ENCODE peak calls at places on chromosomes 12 and 14, in five cellular contexts. Y is uterus, B is A549, O is K562, W is prostate gland. F is an unnamed sample.

GRCh38 chr14:69149461-69150244 is 3.3 kb downstream of the DCAF5 start:
- DNase-seq in O (peak; percentile 19), W (no peak), B (no peak), Y (no peak), F (no peak)

GRCh38 chr14:58638231-58639205 is 756 bp downstream of the DACT1 start:
- DNase-seq in O (no peak), W (no peak), B (no peak), Y (peak; percentile 25), F (no peak)

GRCh38 chr12:120404271-120404670 is 33.6 kb upstream of the COX6A1 start:
- DNase-seq in W (no peak), B (no peak), Y (no peak), O (no peak), F (no peak)

GRCh38 chr14:60532442-60532841 is 23.5 kb downstream of the SIX6 start:
- DNase-seq in B (no peak), W (no peak), O (no peak), Y (no peak), F (no peak)

GRCh38 chr12:79552186-79552585 is 138.6 kb downstream of the PAWR start:
- DNase-seq in Y (no peak), W (no peak), O (no peak), B (no peak), F (no peak)

GRCh38 chr12:124544311-124544970 is 23.0 kb downstream of the NCOR2 start:
- DNase-seq in Y (no peak), O (no peak), W (no peak), B (no peak), F (no peak)

GRCh38 chr12:131223791-131224567 is 270.3 kb downstream of the ADGRD1 start:
- DNase-seq in O (no peak), Y (no peak), B (no peak), W (no peak), F (no peak)

GRCh38 chr14:42222924-42223471 is 616.3 kb downstream of the LRFN5 start:
- DNase-seq in Y (no peak), W (no peak), O (no peak), B (no peak), F (no peak)

DNA sequence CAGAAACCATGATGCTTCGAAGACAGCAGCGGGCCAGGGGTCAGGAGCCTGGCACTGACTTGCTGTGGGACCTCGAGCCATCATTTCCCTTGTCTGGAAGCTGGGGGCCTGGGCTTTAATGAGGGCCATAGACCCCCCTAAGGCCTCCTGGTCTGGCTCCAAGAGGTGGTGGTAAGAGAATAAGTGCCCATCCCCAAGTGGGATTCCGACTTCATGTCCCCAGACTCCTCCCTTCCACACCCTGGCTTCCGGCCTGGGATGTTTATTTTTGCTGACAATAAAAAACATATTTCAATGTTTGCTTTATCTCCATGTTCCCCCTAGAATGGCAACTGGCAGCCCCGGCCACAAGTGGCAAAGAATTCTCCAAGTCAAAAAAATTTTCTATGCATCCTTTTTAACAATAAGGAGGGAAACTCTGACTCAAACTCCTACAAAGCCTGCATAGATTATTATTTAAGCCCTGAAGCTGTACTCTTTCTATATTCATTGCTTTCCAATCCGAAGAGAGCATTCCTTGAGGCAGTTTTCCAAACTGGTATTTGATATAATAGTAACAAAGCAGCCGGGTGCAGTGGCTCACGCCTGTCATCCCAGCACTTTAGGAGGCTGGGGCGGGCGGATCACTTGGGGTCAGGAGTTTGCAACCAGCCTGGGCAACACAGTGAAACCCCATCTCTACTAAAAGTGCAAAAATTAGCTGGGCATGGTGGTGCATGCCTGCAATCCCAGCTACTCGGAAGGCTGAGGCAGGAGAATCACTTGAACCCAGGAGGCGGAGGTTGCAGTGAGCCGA is 84.0 kb downstream of the ITPK1 start:
- DNase-seq in Y (no peak), B (no peak), O (no peak), W (no peak), F (no peak)
- TF ChIP-seq POLR2A in Y (no peak), B (no peak), O (no peak), W (no peak), F (no peak)

GRCh38 chr12:4648499-4649357 is at the start of the genes AKAP3 and NDUFA9:
- DNase-seq in Y (peak; percentile 76), W (peak; percentile 81), O (peak; percentile 83), B (peak; percentile 67), F (peak; percentile 63)
- TF ChIP-seq POLR2A in Y (peak; percentile 26), W (peak; percentile 30), O (peak; percentile 90), B (peak; percentile 88), F (peak; percentile 68)

DNA sequence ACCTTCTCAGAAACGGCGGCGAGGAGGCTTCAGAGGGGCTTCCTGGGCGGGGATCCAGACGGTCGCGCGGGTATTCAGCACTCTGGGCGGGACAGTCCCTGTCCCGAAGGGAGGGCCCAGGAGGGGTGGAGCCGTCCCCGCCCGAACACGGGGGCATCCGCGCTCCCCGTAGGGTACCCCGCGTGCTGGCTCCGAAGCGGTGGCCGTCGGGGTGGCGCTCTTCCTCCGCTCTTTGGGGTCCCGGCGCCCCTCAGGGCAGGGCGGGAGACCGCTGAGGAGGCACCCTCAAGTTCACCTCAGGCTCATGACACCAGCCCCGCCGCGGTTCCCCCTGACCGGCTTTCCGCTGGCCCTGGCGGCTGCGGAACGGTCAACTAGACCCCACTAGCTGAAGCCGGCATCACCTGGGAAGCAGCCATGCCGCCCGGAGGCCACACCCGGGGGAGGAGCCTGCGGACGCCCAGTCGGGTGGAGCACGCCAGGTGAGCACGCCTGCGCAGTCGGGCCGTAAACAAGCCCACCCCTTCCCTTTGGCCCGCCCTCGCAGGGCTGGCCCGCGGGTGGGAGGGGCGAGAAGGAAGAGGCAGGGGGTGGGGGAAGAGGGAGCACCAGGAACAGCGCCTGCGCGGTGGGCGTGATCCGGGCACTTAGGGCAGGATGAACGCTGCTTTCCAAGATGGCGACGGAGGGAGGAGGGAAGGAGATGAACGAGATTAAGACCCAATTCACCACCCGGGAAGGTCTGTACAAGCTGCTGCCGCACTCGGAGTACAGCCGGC is at the start of gene WDR20:
- DNase-seq in W (peak; percentile 98), Y (peak; percentile 97), O (peak; percentile 96), B (peak; percentile 96), F (peak; percentile 94)
- TF ChIP-seq POLR2A in W (peak; percentile 66), Y (no peak), O (peak; percentile 83), B (peak; percentile 76), F (peak; percentile 66)

DNA sequence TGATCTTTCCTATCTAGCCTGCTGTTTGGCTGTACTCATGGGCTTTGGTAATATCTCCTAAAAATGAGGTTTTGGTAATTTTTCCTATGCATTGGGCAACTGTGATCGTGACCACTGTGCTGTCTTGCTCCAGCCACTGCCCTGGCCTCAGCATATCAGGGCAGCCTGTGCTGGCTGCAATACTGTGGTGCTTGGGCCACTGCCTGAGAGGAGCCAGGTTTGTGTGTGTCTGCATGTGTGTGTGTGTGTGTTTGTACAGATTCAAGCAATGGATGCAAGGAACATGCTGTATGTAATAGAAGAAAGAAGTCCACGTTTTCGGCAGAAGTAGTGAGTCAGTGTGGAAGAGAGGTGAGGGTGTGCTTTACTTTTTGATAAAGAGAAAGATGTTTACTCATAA is 13.0 kb downstream of the ERG28 start:
- DNase-seq in Y (no peak), B (no peak), O (no peak), W (no peak), F (no peak)
- TF ChIP-seq POLR2A in Y (no peak), B (no peak), O (no peak), W (no peak), F (no peak)

DNA sequence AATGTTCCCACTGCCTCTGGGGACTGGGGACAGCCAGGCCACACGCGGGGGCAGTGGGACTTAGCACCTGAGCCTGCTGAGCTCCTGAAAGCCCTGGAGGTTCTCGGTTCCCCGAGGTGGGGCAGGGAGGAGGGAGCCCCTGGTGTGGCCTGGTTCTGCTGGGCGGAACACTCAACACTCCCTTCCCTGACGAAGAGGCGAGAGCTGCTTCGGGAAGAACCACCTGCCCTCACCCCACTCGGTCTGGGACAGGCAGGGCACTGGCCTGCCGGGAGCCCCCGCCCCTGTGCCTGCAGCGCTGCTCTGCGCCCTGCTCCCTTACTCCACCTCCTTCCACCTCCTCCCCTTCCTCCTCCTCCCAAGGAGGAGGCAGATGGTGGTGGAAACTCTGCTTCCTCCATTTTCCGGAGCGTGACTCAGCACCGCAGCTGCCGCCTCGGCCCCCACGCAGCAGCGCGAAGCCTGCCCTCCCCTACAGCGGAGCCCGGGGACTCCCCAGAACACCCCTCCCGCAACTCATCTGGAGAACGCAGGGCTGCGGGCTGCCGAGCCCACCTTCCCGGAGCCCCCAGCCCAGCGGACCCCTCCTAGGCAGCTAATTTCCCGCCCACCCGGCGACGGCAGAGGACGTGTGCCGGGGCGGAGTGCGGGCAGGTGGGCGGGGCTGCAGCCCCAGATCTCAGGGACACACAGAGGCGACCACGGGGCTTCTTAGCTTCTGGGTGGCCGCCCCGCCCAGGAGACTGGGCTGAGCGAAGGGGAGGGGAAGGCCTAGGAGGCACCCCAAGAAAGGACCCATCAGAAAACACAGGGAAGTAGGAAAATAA is 11.7 kb upstream of the INF2 start:
- DNase-seq in B (peak; percentile 75), O (peak; percentile 84), Y (peak; percentile 76), W (peak; percentile 53), F (peak; percentile 83)
- TF ChIP-seq POLR2A in B (peak; percentile 68), O (peak; percentile 80), Y (peak; percentile 77), W (peak; percentile 74), F (peak; percentile 40)

DNA sequence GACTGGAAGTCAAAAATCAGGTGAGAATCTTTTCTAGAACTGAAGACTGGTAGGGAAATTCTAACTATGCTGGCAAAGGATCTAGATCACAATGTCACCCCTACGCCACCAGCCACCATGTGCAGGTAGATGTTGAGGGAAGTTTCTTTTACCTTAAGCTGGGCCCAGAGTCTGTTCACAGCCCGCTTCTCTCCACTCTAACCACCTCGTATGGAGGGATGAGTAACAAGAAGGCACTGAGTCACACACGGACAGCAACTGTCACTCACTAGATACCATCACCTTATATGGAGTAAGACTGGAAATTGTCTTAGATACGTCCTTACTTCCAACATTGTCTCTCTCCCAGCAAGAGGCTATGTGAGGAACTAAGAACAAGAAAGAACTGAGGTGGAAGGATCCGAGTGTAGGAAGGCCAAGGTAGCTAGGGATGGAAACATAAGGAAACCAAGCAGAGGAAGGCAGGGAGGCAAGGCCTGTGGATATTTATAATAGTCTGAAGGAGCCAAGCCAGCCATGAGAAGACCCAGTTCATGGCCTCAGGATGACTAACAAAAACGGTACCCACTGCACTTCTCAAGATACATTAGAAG is 15.4 kb downstream of the REM2 start:
- DNase-seq in Y (peak; percentile 46), W (no peak), B (no peak), O (peak; percentile 68), F (no peak)
- TF ChIP-seq POLR2A in Y (no peak), W (no peak), B (no peak), O (no peak), F (no peak)

GRCh38 chr14:61893371-61893940 is 131.2 kb downstream of the SNAPC1 start:
- DNase-seq in W (no peak), O (no peak), B (no peak), Y (no peak), F (no peak)
- TF ChIP-seq POLR2A in W (no peak), O (no peak), B (no peak), Y (no peak), F (no peak)

GRCh38 chr12:6229823-6230222 is 29.6 kb downstream of the CD9 start:
- DNase-seq in Y (peak; percentile 80), O (no peak), W (peak; percentile 81), B (no peak), F (peak; percentile 38)
- TF ChIP-seq POLR2A in Y (no peak), O (no peak), W (no peak), B (no peak), F (no peak)

GRCh38 chr12:7444076-7444475 is at the start of gene CD163L1:
- DNase-seq in Y (no peak), B (no peak), O (no peak), W (no peak), F (no peak)
- TF ChIP-seq POLR2A in Y (no peak), B (no peak), O (no peak), W (no peak), F (no peak)